ENCODE peak calls at places on chromosome 10, in seven cellular contexts. One of them, this sample, is unnamed.

GRCh38 chr10:88064608-88065383 is 201.4 kb downstream of the PTEN start:
- DNase-seq in PC-3: no peak
- DNase-seq in tibial artery: peak
- DNase-seq in adrenal gland: peak
- DNase-seq in AG09309: peak
- DNase-seq in fibroblast of villous mesenchyme: peak
- DNase-seq in bronchial epithelial cell: no peak
- DNase-seq in this sample: no peak

GRCh38 chr10:96606216-96606615 is 19.4 kb upstream of the TM9SF3 start:
- DNase-seq in PC-3: peak
- DNase-seq in tibial artery: no peak
- DNase-seq in adrenal gland: peak
- DNase-seq in AG09309: no peak
- DNase-seq in fibroblast of villous mesenchyme: peak
- DNase-seq in bronchial epithelial cell: no peak
- DNase-seq in this sample: no peak

GRCh38 chr10:6689036-6689435 is 109.0 kb upstream of the PRKCQ start:
- DNase-seq in PC-3: peak
- DNase-seq in tibial artery: no peak
- DNase-seq in adrenal gland: no peak
- DNase-seq in AG09309: no peak
- DNase-seq in fibroblast of villous mesenchyme: no peak
- DNase-seq in bronchial epithelial cell: peak
- DNase-seq in this sample: no peak

GRCh38 chr10:44995914-44996633 is 4.6 kb upstream of the ZNF22 start:
- DNase-seq in PC-3: no peak
- DNase-seq in tibial artery: peak
- DNase-seq in adrenal gland: no peak
- DNase-seq in AG09309: no peak
- DNase-seq in fibroblast of villous mesenchyme: peak
- DNase-seq in bronchial epithelial cell: no peak
- DNase-seq in this sample: peak

GRCh38 chr10:17229016-17229716 is 1.1 kb downstream of the VIM start:
- DNase-seq in PC-3: peak
- DNase-seq in tibial artery: peak
- DNase-seq in adrenal gland: peak
- DNase-seq in AG09309: no peak
- DNase-seq in fibroblast of villous mesenchyme: peak
- DNase-seq in bronchial epithelial cell: peak
- DNase-seq in this sample: no peak

GRCh38 chr10:12048547-12048946 is 5.9 kb upstream of the UPF2 start:
- DNase-seq in PC-3: no peak
- DNase-seq in tibial artery: no peak
- DNase-seq in adrenal gland: no peak
- DNase-seq in AG09309: no peak
- DNase-seq in fibroblast of villous mesenchyme: no peak
- DNase-seq in bronchial epithelial cell: no peak
- DNase-seq in this sample: no peak

GRCh38 chr10:92699518-92700272 is 9.9 kb downstream of the HHEX start:
- DNase-seq in PC-3: peak
- DNase-seq in tibial artery: no peak
- DNase-seq in adrenal gland: peak
- DNase-seq in AG09309: no peak
- DNase-seq in fibroblast of villous mesenchyme: peak
- DNase-seq in bronchial epithelial cell: no peak
- DNase-seq in this sample: no peak

GRCh38 chr10:54463644-54464043 is 337.4 kb downstream of the PCDH15 start:
- DNase-seq in PC-3: no peak
- DNase-seq in tibial artery: no peak
- DNase-seq in adrenal gland: no peak
- DNase-seq in AG09309: no peak
- DNase-seq in fibroblast of villous mesenchyme: no peak
- DNase-seq in bronchial epithelial cell: no peak
- DNase-seq in this sample: no peak

GRCh38 chr10:71621263-71621751 is 98.3 kb downstream of the C10orf105 start:
- DNase-seq in PC-3: no peak
- DNase-seq in tibial artery: peak
- DNase-seq in adrenal gland: peak
- DNase-seq in AG09309: no peak
- DNase-seq in fibroblast of villous mesenchyme: no peak
- DNase-seq in bronchial epithelial cell: no peak
- DNase-seq in this sample: no peak

GRCh38 chr10:59580257-59580863 is 129.3 kb downstream of the SLC16A9 start:
- DNase-seq in PC-3: peak
- DNase-seq in tibial artery: no peak
- DNase-seq in adrenal gland: peak
- DNase-seq in AG09309: peak
- DNase-seq in fibroblast of villous mesenchyme: peak
- DNase-seq in bronchial epithelial cell: peak
- DNase-seq in this sample: peak

GRCh38 chr10:72001026-72001380 is 36.8 kb downstream of the CHST3 start:
- DNase-seq in PC-3: no peak
- DNase-seq in tibial artery: peak
- DNase-seq in adrenal gland: peak
- DNase-seq in AG09309: no peak
- DNase-seq in fibroblast of villous mesenchyme: no peak
- DNase-seq in bronchial epithelial cell: no peak
- DNase-seq in this sample: no peak

GRCh38 chr10:125014984-125015944 is 73.3 kb downstream of the ZRANB1 start:
- DNase-seq in PC-3: no peak
- DNase-seq in tibial artery: peak
- DNase-seq in adrenal gland: no peak
- DNase-seq in AG09309: no peak
- DNase-seq in fibroblast of villous mesenchyme: no peak
- DNase-seq in bronchial epithelial cell: no peak
- DNase-seq in this sample: no peak

GRCh38 chr10:110118891-110119621 is 88.3 kb upstream of the MXI1 start:
- DNase-seq in PC-3: no peak
- DNase-seq in tibial artery: no peak
- DNase-seq in adrenal gland: no peak
- DNase-seq in AG09309: no peak
- DNase-seq in fibroblast of villous mesenchyme: no peak
- DNase-seq in bronchial epithelial cell: no peak
- DNase-seq in this sample: no peak

GRCh38 chr10:59470570-59470969 is 108.2 kb upstream of the FAM13C start:
- DNase-seq in PC-3: peak
- DNase-seq in tibial artery: no peak
- DNase-seq in adrenal gland: no peak
- DNase-seq in AG09309: no peak
- DNase-seq in fibroblast of villous mesenchyme: no peak
- DNase-seq in bronchial epithelial cell: no peak
- DNase-seq in this sample: no peak

GRCh38 chr10:117921421-117921820 is 125.3 kb downstream of the RAB11FIP2 start:
- DNase-seq in PC-3: no peak
- DNase-seq in tibial artery: no peak
- DNase-seq in adrenal gland: no peak
- DNase-seq in AG09309: no peak
- DNase-seq in fibroblast of villous mesenchyme: no peak
- DNase-seq in bronchial epithelial cell: no peak
- DNase-seq in this sample: no peak

GRCh38 chr10:14748471-14748870 is 26.2 kb downstream of the FAM107B start:
- DNase-seq in PC-3: peak
- DNase-seq in tibial artery: no peak
- DNase-seq in adrenal gland: no peak
- DNase-seq in AG09309: no peak
- DNase-seq in fibroblast of villous mesenchyme: no peak
- DNase-seq in bronchial epithelial cell: no peak
- DNase-seq in this sample: no peak

GRCh38 chr10:51001587-51001986 is 72.7 kb upstream of the PRKG1 start:
- DNase-seq in PC-3: peak
- DNase-seq in tibial artery: no peak
- DNase-seq in adrenal gland: no peak
- DNase-seq in AG09309: no peak
- DNase-seq in fibroblast of villous mesenchyme: peak
- DNase-seq in bronchial epithelial cell: peak
- DNase-seq in this sample: no peak

GRCh38 chr10:101166430-101166829 is 35.3 kb downstream of the TLX1 start:
- DNase-seq in PC-3: peak
- DNase-seq in tibial artery: no peak
- DNase-seq in adrenal gland: no peak
- DNase-seq in AG09309: no peak
- DNase-seq in fibroblast of villous mesenchyme: no peak
- DNase-seq in bronchial epithelial cell: no peak
- DNase-seq in this sample: no peak

GRCh38 chr10:100943508-100943907 is 25.8 kb upstream of the SEMA4G start:
- DNase-seq in PC-3: no peak
- DNase-seq in tibial artery: no peak
- DNase-seq in adrenal gland: no peak
- DNase-seq in AG09309: no peak
- DNase-seq in fibroblast of villous mesenchyme: no peak
- DNase-seq in bronchial epithelial cell: no peak
- DNase-seq in this sample: no peak

GRCh38 chr10:18607979-18608378 is 43.4 kb downstream of the NSUN6 start:
- DNase-seq in PC-3: peak
- DNase-seq in tibial artery: no peak
- DNase-seq in adrenal gland: no peak
- DNase-seq in AG09309: no peak
- DNase-seq in fibroblast of villous mesenchyme: no peak
- DNase-seq in bronchial epithelial cell: peak
- DNase-seq in this sample: no peak

GRCh38 chr10:100370561-100370975 is 23.5 kb downstream of the SCD start:
- DNase-seq in PC-3: peak
- DNase-seq in tibial artery: no peak
- DNase-seq in adrenal gland: peak
- DNase-seq in AG09309: peak
- DNase-seq in fibroblast of villous mesenchyme: peak
- DNase-seq in bronchial epithelial cell: peak
- DNase-seq in this sample: no peak

GRCh38 chr10:18157909-18158308 is 17.7 kb downstream of the CACNB2 start:
- DNase-seq in PC-3: peak
- DNase-seq in tibial artery: no peak
- DNase-seq in adrenal gland: no peak
- DNase-seq in AG09309: peak
- DNase-seq in fibroblast of villous mesenchyme: peak
- DNase-seq in bronchial epithelial cell: peak
- DNase-seq in this sample: no peak

GRCh38 chr10:129382401-129382800 is 84.6 kb upstream of the MGMT start:
- DNase-seq in PC-3: no peak
- DNase-seq in tibial artery: no peak
- DNase-seq in adrenal gland: no peak
- DNase-seq in AG09309: no peak
- DNase-seq in fibroblast of villous mesenchyme: no peak
- DNase-seq in bronchial epithelial cell: no peak
- DNase-seq in this sample: no peak

GRCh38 chr10:71216751-71217265 is 4.4 kb downstream of the UNC5B start:
- DNase-seq in PC-3: no peak
- DNase-seq in tibial artery: peak
- DNase-seq in adrenal gland: no peak
- DNase-seq in AG09309: no peak
- DNase-seq in fibroblast of villous mesenchyme: no peak
- DNase-seq in bronchial epithelial cell: no peak
- DNase-seq in this sample: no peak

GRCh38 chr10:86595496-86595895 is 58.9 kb upstream of the OPN4 start:
- DNase-seq in PC-3: no peak
- DNase-seq in tibial artery: no peak
- DNase-seq in adrenal gland: no peak
- DNase-seq in AG09309: no peak
- DNase-seq in fibroblast of villous mesenchyme: no peak
- DNase-seq in bronchial epithelial cell: no peak
- DNase-seq in this sample: no peak

GRCh38 chr10:85105614-85106013 is 777.2 kb downstream of the CCSER2 start:
- DNase-seq in PC-3: no peak
- DNase-seq in tibial artery: no peak
- DNase-seq in adrenal gland: no peak
- DNase-seq in AG09309: no peak
- DNase-seq in fibroblast of villous mesenchyme: no peak
- DNase-seq in bronchial epithelial cell: no peak
- DNase-seq in this sample: peak
- TF ChIP-seq CTCF in PC-3: peak
- TF ChIP-seq CTCF in tibial artery: no peak
- TF ChIP-seq CTCF in adrenal gland: no peak
- TF ChIP-seq CTCF in AG09309: no peak
- TF ChIP-seq CTCF in fibroblast of villous mesenchyme: no peak
- TF ChIP-seq CTCF in bronchial epithelial cell: no peak
- TF ChIP-seq CTCF in this sample: peak

DNA sequence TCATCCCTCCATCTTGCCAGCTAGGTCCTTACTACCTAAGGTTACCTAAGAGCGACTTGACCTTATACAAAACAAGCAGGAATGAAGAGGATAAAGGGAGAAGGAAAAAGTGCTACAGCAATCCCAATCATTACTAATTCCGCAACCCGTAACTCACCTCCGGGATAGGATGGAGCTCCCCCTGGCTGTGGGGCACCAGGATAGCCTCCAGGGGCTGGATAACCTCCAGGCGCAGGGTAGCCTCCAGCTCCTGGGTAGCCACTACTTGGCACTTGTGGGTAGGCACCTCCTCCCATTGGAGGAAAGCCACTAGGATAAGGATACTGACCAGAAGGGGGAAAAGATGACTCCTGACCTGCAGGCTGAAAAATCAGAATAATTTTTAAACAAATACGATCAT is 15.8 kb downstream of the ANXA7 start:
- DNase-seq in PC-3: peak
- DNase-seq in tibial artery: no peak
- DNase-seq in adrenal gland: no peak
- DNase-seq in AG09309: no peak
- DNase-seq in fibroblast of villous mesenchyme: no peak
- DNase-seq in bronchial epithelial cell: no peak
- DNase-seq in this sample: no peak
- TF ChIP-seq CTCF in PC-3: peak
- TF ChIP-seq CTCF in tibial artery: no peak
- TF ChIP-seq CTCF in adrenal gland: no peak
- TF ChIP-seq CTCF in AG09309: no peak
- TF ChIP-seq CTCF in fibroblast of villous mesenchyme: peak
- TF ChIP-seq CTCF in bronchial epithelial cell: peak
- TF ChIP-seq CTCF in this sample: peak

GRCh38 chr10:9012312-9012711 is 957.8 kb downstream of the GATA3 start:
- DNase-seq in PC-3: no peak
- DNase-seq in tibial artery: no peak
- DNase-seq in adrenal gland: no peak
- DNase-seq in AG09309: no peak
- DNase-seq in fibroblast of villous mesenchyme: no peak
- DNase-seq in bronchial epithelial cell: peak
- DNase-seq in this sample: no peak

GRCh38 chr10:9009505-9009904 is 955.0 kb downstream of the GATA3 start:
- DNase-seq in PC-3: peak
- DNase-seq in tibial artery: no peak
- DNase-seq in adrenal gland: no peak
- DNase-seq in AG09309: no peak
- DNase-seq in fibroblast of villous mesenchyme: no peak
- DNase-seq in bronchial epithelial cell: peak
- DNase-seq in this sample: no peak

GRCh38 chr10:9010931-9011670 is 956.6 kb downstream of the GATA3 start:
- DNase-seq in PC-3: no peak
- DNase-seq in tibial artery: no peak
- DNase-seq in adrenal gland: no peak
- DNase-seq in AG09309: no peak
- DNase-seq in fibroblast of villous mesenchyme: no peak
- DNase-seq in bronchial epithelial cell: no peak
- DNase-seq in this sample: no peak

GRCh38 chr10:9015005-9015404 is 960.5 kb downstream of the GATA3 start:
- DNase-seq in PC-3: no peak
- DNase-seq in tibial artery: no peak
- DNase-seq in adrenal gland: no peak
- DNase-seq in AG09309: no peak
- DNase-seq in fibroblast of villous mesenchyme: no peak
- DNase-seq in bronchial epithelial cell: no peak
- DNase-seq in this sample: no peak

GRCh38 chr10:9010093-9010492 is 955.6 kb downstream of the GATA3 start:
- DNase-seq in PC-3: no peak
- DNase-seq in tibial artery: no peak
- DNase-seq in adrenal gland: no peak
- DNase-seq in AG09309: no peak
- DNase-seq in fibroblast of villous mesenchyme: no peak
- DNase-seq in bronchial epithelial cell: no peak
- DNase-seq in this sample: no peak
- TF ChIP-seq CTCF in PC-3: no peak
- TF ChIP-seq CTCF in tibial artery: no peak
- TF ChIP-seq CTCF in adrenal gland: no peak
- TF ChIP-seq CTCF in AG09309: no peak
- TF ChIP-seq CTCF in fibroblast of villous mesenchyme: no peak
- TF ChIP-seq CTCF in bronchial epithelial cell: no peak
- TF ChIP-seq CTCF in this sample: no peak

GRCh38 chr10:22218448-22218847 is 633 bp upstream of the EBLN1 start:
- DNase-seq in PC-3: no peak
- DNase-seq in tibial artery: no peak
- DNase-seq in adrenal gland: no peak
- DNase-seq in AG09309: no peak
- DNase-seq in fibroblast of villous mesenchyme: no peak
- DNase-seq in bronchial epithelial cell: no peak
- DNase-seq in this sample: no peak
- TF ChIP-seq CTCF in PC-3: no peak
- TF ChIP-seq CTCF in tibial artery: no peak
- TF ChIP-seq CTCF in adrenal gland: no peak
- TF ChIP-seq CTCF in AG09309: no peak
- TF ChIP-seq CTCF in fibroblast of villous mesenchyme: peak
- TF ChIP-seq CTCF in bronchial epithelial cell: no peak
- TF ChIP-seq CTCF in this sample: peak

This sample was measured in epithelial cell of proximal tubule.